ENCODE peak calls at places on chromosome 22, in seven cellular contexts. V is spleen, P is H1, J is transverse colon, Z is HCT116, L is GM12891, A is sigmoid colon. T is an unnamed sample.

GRCh38 chr22:32409977-32410376 is 2.1 kb downstream of the RTCB start:
- DNase-seq in V (no peak), P (no peak), J (peak; percentile 68), Z (no peak), L (no peak), A (no peak), T (no peak)

GRCh38 chr22:47597041-47597440 is 834.6 kb downstream of the TBC1D22A start:
- DNase-seq in V (no peak), P (no peak), J (no peak), Z (no peak), L (no peak), A (peak; percentile 29), T (no peak)

GRCh38 chr22:22424956-22425355 is 83.6 kb downstream of the ZNF280B start:
- DNase-seq in V (no peak), P (no peak), J (no peak), Z (no peak), L (no peak), A (no peak), T (no peak)

GRCh38 chr22:34804588-34804987 is 261.4 kb upstream of the ISX start:
- DNase-seq in V (no peak), P (no peak), J (no peak), Z (no peak), L (no peak), A (no peak), T (no peak)

GRCh38 chr22:37121887-37122591 is 12.5 kb upstream of the TMPRSS6 start:
- DNase-seq in V (peak; percentile 89), P (no peak), J (peak; percentile 53), Z (no peak), L (peak; percentile 78), A (no peak), T (peak; percentile 73)

GRCh38 chr22:38657248-38657909 is 941 bp downstream of the CBY1 start:
- DNase-seq in V (peak; percentile 77), P (peak; percentile 49), J (peak; percentile 46), Z (no peak), L (no peak), A (no peak), T (peak; percentile 40)

GRCh38 chr22:28231423-28231822 is 312.4 kb upstream of the PITPNB start:
- DNase-seq in V (no peak), P (no peak), J (no peak), Z (no peak), L (no peak), A (no peak), T (no peak)

GRCh38 chr22:48960981-48961655 is 866.6 kb downstream of the BRD1 start:
- DNase-seq in V (peak; percentile 27), P (peak; percentile 43), J (peak; percentile 1), Z (no peak), L (no peak), A (peak; percentile 11), T (no peak)

GRCh38 chr22:24178502-24179440 is 2.5 kb upstream of the SUSD2 start:
- DNase-seq in V (no peak), P (peak; percentile 71), J (no peak), Z (no peak), L (no peak), A (no peak), T (no peak)

GRCh38 chr22:31451709-31452571 is 37.7 kb downstream of the EIF4ENIF1 start:
- DNase-seq in V (no peak), P (no peak), J (no peak), Z (peak; percentile 21), L (no peak), A (no peak), T (no peak)

GRCh38 chr22:38070250-38070921 is 13.2 kb downstream of the PICK1 start:
- DNase-seq in V (no peak), P (no peak), J (no peak), Z (no peak), L (no peak), A (peak; percentile 61), T (no peak)

GRCh38 chr22:47777426-47777825 is 1015.0 kb downstream of the TBC1D22A start:
- DNase-seq in V (no peak), P (no peak), J (no peak), Z (no peak), L (no peak), A (no peak), T (no peak)

GRCh38 chr22:30216710-30217109 is 29.8 kb downstream of the LIF start:
- DNase-seq in V (peak; percentile 31), P (no peak), J (no peak), Z (no peak), L (no peak), A (no peak), T (no peak)

GRCh38 chr22:23575601-23576000 is 4.5 kb downstream of the IGLL1 start:
- DNase-seq in V (peak; percentile 34), P (no peak), J (no peak), Z (no peak), L (no peak), A (no peak), T (no peak)

GRCh38 chr22:21985214-21985613 is 2.6 kb upstream of the TOP3B start:
- DNase-seq in V (peak; percentile 54), P (no peak), J (no peak), Z (no peak), L (no peak), A (no peak), T (no peak)

GRCh38 chr22:27105142-27106025 is 448.0 kb downstream of the MIAT start:
- DNase-seq in V (no peak), P (no peak), J (peak; percentile 46), Z (no peak), L (no peak), A (peak; percentile 96), T (no peak)

GRCh38 chr22:36386900-36387663 is 685 bp downstream of the MYH9 start:
- DNase-seq in V (peak; percentile 98), P (no peak), J (peak; percentile 86), Z (no peak), L (no peak), A (peak; percentile 88), T (peak; percentile 46)

GRCh38 chr22:30354644-30355043 is 2.0 kb downstream of the SF3A1 start:
- DNase-seq in V (no peak), P (no peak), J (no peak), Z (no peak), L (no peak), A (no peak), T (no peak)

GRCh38 chr22:37601540-37602442 is 6.8 kb upstream of the GGA1 start:
- DNase-seq in V (no peak), P (peak; percentile 66), J (peak; percentile 69), Z (peak; percentile 56), L (no peak), A (no peak), T (no peak)

GRCh38 chr22:50674606-50675552 is 2.3 kb downstream of the SHANK3 start:
- DNase-seq in V (no peak), P (peak; percentile 90), J (peak; percentile 82), Z (peak; percentile 61), L (no peak), A (no peak), T (peak; percentile 23)

GRCh38 chr22:26922804-26923203 is 265.4 kb downstream of the MIAT start:
- DNase-seq in V (no peak), P (peak; percentile 86), J (no peak), Z (no peak), L (no peak), A (no peak), T (no peak)

GRCh38 chr22:33082221-33082620 is 24.0 kb upstream of the SYN3 start:
- DNase-seq in V (no peak), P (no peak), J (no peak), Z (no peak), L (no peak), A (no peak), T (no peak)

GRCh38 chr22:20424553-20424936 is 13.1 kb downstream of the SCARF2 start:
- DNase-seq in V (no peak), P (no peak), J (no peak), Z (no peak), L (no peak), A (no peak), T (no peak)
- TF ChIP-seq POLR2A in V (no peak), P (no peak), J (no peak), Z (no peak), L (no peak), A (no peak), T (no peak)

GRCh38 chr22:42697542-42698013 is 23.1 kb downstream of the A4GALT start:
- DNase-seq in V (no peak), P (no peak), J (peak; percentile 72), Z (peak; percentile 49), L (no peak), A (peak; percentile 97), T (no peak)
- TF ChIP-seq POLR2AphosphoS5 in V (peak; percentile 68), P (no peak), J (peak; percentile 85), Z (no peak), L (no peak), A (peak; percentile 89), T (no peak)

DNA sequence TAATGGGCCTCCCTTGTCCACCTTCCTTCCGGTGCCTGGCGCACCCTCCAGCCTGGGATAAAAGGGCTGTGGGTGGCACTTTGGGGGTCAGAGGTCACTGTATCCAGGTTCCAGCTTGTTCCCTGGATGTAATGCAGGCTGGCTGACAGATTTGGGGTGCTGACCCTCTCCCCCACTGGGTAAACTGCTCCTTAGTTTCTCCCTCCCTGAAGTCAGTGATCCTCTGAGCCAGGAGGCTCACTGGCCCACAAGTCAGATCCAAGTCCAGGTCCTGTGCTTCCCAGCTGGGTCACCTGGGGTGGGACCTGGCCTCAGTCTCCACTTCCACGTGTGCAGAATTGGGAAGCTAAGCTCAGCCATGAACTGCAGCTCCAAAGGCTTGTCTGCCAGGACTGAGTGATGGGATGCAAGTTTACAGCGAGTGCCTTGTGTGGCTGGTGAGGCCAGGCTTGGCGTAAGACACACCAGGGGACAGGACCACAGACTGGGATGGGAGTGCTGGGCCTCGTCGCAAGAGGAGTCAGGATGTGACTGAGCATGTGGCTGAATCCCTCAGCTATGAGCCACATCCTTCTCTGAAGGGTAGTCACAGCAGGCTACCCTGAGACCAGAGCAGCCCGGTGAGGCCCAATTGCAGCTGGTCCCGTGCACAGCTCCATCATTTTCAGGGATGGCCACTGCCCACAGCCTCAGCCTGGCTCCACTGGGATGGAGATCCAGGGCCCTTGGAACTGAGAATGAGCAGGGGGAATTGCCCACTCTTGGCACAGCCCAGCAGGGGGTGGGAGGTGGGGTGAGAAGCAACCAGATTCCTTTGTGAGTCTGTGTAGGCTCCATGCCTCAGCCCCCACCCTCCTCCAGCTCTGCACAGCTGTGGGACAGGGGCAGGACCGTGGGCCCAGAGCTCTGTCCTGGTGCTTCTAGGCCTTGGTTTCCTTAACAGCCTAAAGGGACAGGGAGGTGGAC is 7.2 kb downstream of the SHISA8 start:
- DNase-seq in V (no peak), P (no peak), J (no peak), Z (no peak), L (no peak), A (no peak), T (no peak)
- TF ChIP-seq POLR2A in V (no peak), P (no peak), J (no peak), Z (no peak), L (no peak), A (no peak), T (no peak)

DNA sequence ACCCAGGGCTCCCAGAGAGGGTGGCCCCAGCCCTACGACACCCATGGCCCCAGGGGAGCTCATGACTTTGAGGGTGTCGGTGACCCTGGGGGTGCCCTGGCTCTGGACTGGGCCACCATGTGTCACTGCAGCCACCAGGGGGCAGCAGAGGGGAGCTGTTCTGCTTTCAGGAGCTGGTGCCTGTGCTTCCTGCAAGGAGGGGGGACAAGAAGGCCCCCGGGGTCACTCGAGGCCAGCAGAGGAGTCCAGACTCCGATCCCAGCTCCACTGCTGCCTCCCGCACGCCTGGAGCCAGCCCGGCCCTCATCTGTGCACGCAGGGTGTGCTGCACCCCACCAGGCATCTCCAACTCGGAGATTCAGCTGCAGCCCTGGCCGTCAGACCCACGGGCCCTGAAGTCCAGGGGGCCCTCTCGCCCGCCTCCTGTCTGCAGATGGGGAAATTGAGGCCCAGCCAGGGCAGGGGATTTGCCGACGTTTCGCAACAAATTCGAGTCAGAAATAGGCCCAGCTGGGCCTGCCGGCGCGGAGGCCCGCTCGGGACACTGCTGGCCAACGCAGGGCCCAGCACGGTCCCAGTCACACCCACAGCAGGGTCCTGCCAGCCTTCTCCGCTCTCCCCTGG is 29.5 kb upstream of the WNT7B start:
- DNase-seq in V (peak; percentile 98), P (peak; percentile 98), J (peak; percentile 92), Z (peak; percentile 60), L (peak; percentile 98), A (peak; percentile 98), T (peak; percentile 99)
- TF ChIP-seq POLR2AphosphoS5 in V (peak; percentile 74), P (no peak), J (peak; percentile 24), Z (peak; percentile 22), L (no peak), A (peak; percentile 64), T (no peak)